ENCODE peak calls at places on chromosomes 2 and 18, in five cellular contexts. One of them, this sample, is unnamed.

GRCh38 chr2:241636983-241637232 is at the start of gene THAP4:
- DNase-seq in foreskin fibroblast: peak; percentile 90
- DNase-seq in AG08395: peak; percentile 87
- DNase-seq in kidney: peak; percentile 92
- DNase-seq in endodermal cell: no peak
- DNase-seq in this sample: no peak

GRCh38 chr18:68426731-68427315 is 288.1 kb downstream of the TMX3 start:
- DNase-seq in foreskin fibroblast: peak; percentile 65
- DNase-seq in AG08395: no peak
- DNase-seq in kidney: no peak
- DNase-seq in endodermal cell: no peak
- DNase-seq in this sample: no peak

GRCh38 chr2:56127013-56127772 is 56.6 kb upstream of the CCDC85A start:
- DNase-seq in foreskin fibroblast: no peak
- DNase-seq in AG08395: no peak
- DNase-seq in kidney: no peak
- DNase-seq in endodermal cell: no peak
- DNase-seq in this sample: no peak

GRCh38 chr18:28468903-28469302 is 292.0 kb upstream of the CDH2 start:
- DNase-seq in foreskin fibroblast: no peak
- DNase-seq in AG08395: no peak
- DNase-seq in kidney: no peak
- DNase-seq in endodermal cell: no peak
- DNase-seq in this sample: no peak

GRCh38 chr2:207319321-207319720 is 153.6 kb upstream of the KLF7 start:
- DNase-seq in foreskin fibroblast: no peak
- DNase-seq in AG08395: no peak
- DNase-seq in kidney: no peak
- DNase-seq in endodermal cell: no peak
- DNase-seq in this sample: no peak

GRCh38 chr18:30945769-30946168 is 96.8 kb downstream of the DSC3 start:
- DNase-seq in foreskin fibroblast: no peak
- DNase-seq in AG08395: no peak
- DNase-seq in kidney: no peak
- DNase-seq in endodermal cell: no peak
- DNase-seq in this sample: no peak

GRCh38 chr2:200888719-200889625 is at the start of the genes NIF3L1 and PPIL3:
- DNase-seq in foreskin fibroblast: peak; percentile 99
- DNase-seq in AG08395: peak; percentile 92
- DNase-seq in kidney: peak; percentile 99
- DNase-seq in endodermal cell: peak; percentile 99
- DNase-seq in this sample: peak; percentile 97

GRCh38 chr2:20675701-20676352 is 8.9 kb downstream of the GDF7 start:
- DNase-seq in foreskin fibroblast: peak; percentile 43
- DNase-seq in AG08395: no peak
- DNase-seq in kidney: peak; percentile 88
- DNase-seq in endodermal cell: peak; percentile 83
- DNase-seq in this sample: no peak

GRCh38 chr2:61718965-61719364 is 134.9 kb downstream of the FAM161A start:
- DNase-seq in foreskin fibroblast: no peak
- DNase-seq in AG08395: no peak
- DNase-seq in kidney: no peak
- DNase-seq in endodermal cell: no peak
- DNase-seq in this sample: no peak

GRCh38 chr2:180246281-180246680 is 239.2 kb upstream of the CWC22 start:
- DNase-seq in foreskin fibroblast: no peak
- DNase-seq in AG08395: no peak
- DNase-seq in kidney: no peak
- DNase-seq in endodermal cell: no peak
- DNase-seq in this sample: no peak

GRCh38 chr2:177239934-177240600 is 24.5 kb downstream of the NFE2L2 start:
- DNase-seq in foreskin fibroblast: peak; percentile 80
- DNase-seq in AG08395: peak; percentile 35
- DNase-seq in kidney: no peak
- DNase-seq in endodermal cell: no peak
- DNase-seq in this sample: no peak

GRCh38 chr2:189144700-189145211 is 34.8 kb downstream of the COL5A2 start:
- DNase-seq in foreskin fibroblast: peak; percentile 84
- DNase-seq in AG08395: peak; percentile 21
- DNase-seq in kidney: no peak
- DNase-seq in endodermal cell: no peak
- DNase-seq in this sample: no peak

GRCh38 chr2:177332041-177332991 is 60.3 kb upstream of the AGPS start:
- DNase-seq in foreskin fibroblast: peak; percentile 88
- DNase-seq in AG08395: peak; percentile 74
- DNase-seq in kidney: no peak
- DNase-seq in endodermal cell: peak; percentile 73
- DNase-seq in this sample: no peak

GRCh38 chr2:230674930-230675672 is 37.5 kb upstream of the CAB39 start:
- DNase-seq in foreskin fibroblast: no peak
- DNase-seq in AG08395: no peak
- DNase-seq in kidney: no peak
- DNase-seq in endodermal cell: peak; percentile 46
- DNase-seq in this sample: no peak

GRCh38 chr18:61833387-61833786 is 59.4 kb downstream of the RNF152 start:
- DNase-seq in foreskin fibroblast: peak; percentile 85
- DNase-seq in AG08395: peak; percentile 20
- DNase-seq in kidney: no peak
- DNase-seq in endodermal cell: no peak
- DNase-seq in this sample: no peak

GRCh38 chr2:8500124-8501054 is 181.5 kb upstream of the ID2 start:
- DNase-seq in foreskin fibroblast: peak; percentile 8
- DNase-seq in AG08395: no peak
- DNase-seq in kidney: no peak
- DNase-seq in endodermal cell: no peak
- DNase-seq in this sample: no peak

GRCh38 chr18:62399781-62400308 is 74.7 kb downstream of the TNFRSF11A start:
- DNase-seq in foreskin fibroblast: no peak
- DNase-seq in AG08395: no peak
- DNase-seq in kidney: no peak
- DNase-seq in endodermal cell: peak; percentile 81
- DNase-seq in this sample: peak; percentile 53

GRCh38 chr2:27261241-27261925 is 1.5 kb downstream of the SLC30A3 start:
- DNase-seq in foreskin fibroblast: no peak
- DNase-seq in AG08395: no peak
- DNase-seq in kidney: no peak
- DNase-seq in endodermal cell: peak; percentile 38
- DNase-seq in this sample: no peak

GRCh38 chr18:23356915-23357421 is 96.1 kb upstream of the RIOK3 start:
- DNase-seq in foreskin fibroblast: peak; percentile 46
- DNase-seq in AG08395: no peak
- DNase-seq in kidney: no peak
- DNase-seq in endodermal cell: no peak
- DNase-seq in this sample: no peak

GRCh38 chr2:6524678-6525367 is 340.9 kb downstream of the CMPK2 start:
- DNase-seq in foreskin fibroblast: no peak
- DNase-seq in AG08395: no peak
- DNase-seq in kidney: no peak
- DNase-seq in endodermal cell: no peak
- DNase-seq in this sample: no peak

GRCh38 chr2:233325814-233326213 is 18.2 kb downstream of the SAG start:
- DNase-seq in foreskin fibroblast: no peak
- DNase-seq in AG08395: no peak
- DNase-seq in kidney: no peak
- DNase-seq in endodermal cell: no peak
- DNase-seq in this sample: no peak

GRCh38 chr2:112150447-112150846 is 12.3 kb downstream of the FBLN7 start:
- DNase-seq in foreskin fibroblast: peak; percentile 95
- DNase-seq in AG08395: peak; percentile 92
- DNase-seq in kidney: peak; percentile 80
- DNase-seq in endodermal cell: no peak
- DNase-seq in this sample: no peak

GRCh38 chr2:1769703-1770422 is 25.5 kb upstream of the PXDN start:
- DNase-seq in foreskin fibroblast: peak; percentile 61
- DNase-seq in AG08395: peak; percentile 48
- DNase-seq in kidney: peak; percentile 79
- DNase-seq in endodermal cell: peak; percentile 98
- DNase-seq in this sample: peak; percentile 80

GRCh38 chr2:240800241-240800640 is 19.8 kb downstream of the KIF1A start:
- DNase-seq in foreskin fibroblast: no peak
- DNase-seq in AG08395: no peak
- DNase-seq in kidney: peak; percentile 52
- DNase-seq in endodermal cell: no peak
- DNase-seq in this sample: no peak

GRCh38 chr2:112137516-112138142 is 556 bp upstream of the FBLN7 start:
- DNase-seq in foreskin fibroblast: peak; percentile 55
- DNase-seq in AG08395: peak; percentile 49
- DNase-seq in kidney: no peak
- DNase-seq in endodermal cell: no peak
- DNase-seq in this sample: no peak

GRCh38 chr18:54780285-54780861 is 47.9 kb upstream of the RAB27B start:
- DNase-seq in foreskin fibroblast: no peak
- DNase-seq in AG08395: no peak
- DNase-seq in kidney: no peak
- DNase-seq in endodermal cell: no peak
- DNase-seq in this sample: no peak

GRCh38 chr2:84395819-84396218 is 63.3 kb downstream of the SUCLG1 start:
- DNase-seq in foreskin fibroblast: peak; percentile 7
- DNase-seq in AG08395: peak; percentile 57
- DNase-seq in kidney: no peak
- DNase-seq in endodermal cell: no peak
- DNase-seq in this sample: no peak

GRCh38 chr2:70141754-70142589 is 48.8 kb downstream of the C2orf42 start:
- DNase-seq in foreskin fibroblast: no peak
- DNase-seq in AG08395: peak; percentile 26
- DNase-seq in kidney: peak; percentile 96
- DNase-seq in endodermal cell: peak; percentile 87
- DNase-seq in this sample: peak; percentile 85

GRCh38 chr18:3262234-3263171 is 570 bp downstream of the MYL12B start:
- DNase-seq in foreskin fibroblast: peak; percentile 49
- DNase-seq in AG08395: no peak
- DNase-seq in kidney: no peak
- DNase-seq in endodermal cell: no peak
- DNase-seq in this sample: no peak

GRCh38 chr2:215713393-215713792 is 277.5 kb upstream of the FN1 start:
- DNase-seq in foreskin fibroblast: peak; percentile 84
- DNase-seq in AG08395: peak; percentile 69
- DNase-seq in kidney: no peak
- DNase-seq in endodermal cell: no peak
- DNase-seq in this sample: no peak

GRCh38 chr2:67055387-67056304 is 341.5 kb upstream of the ETAA1 start:
- DNase-seq in foreskin fibroblast: peak; percentile 16
- DNase-seq in AG08395: no peak
- DNase-seq in kidney: no peak
- DNase-seq in endodermal cell: no peak
- DNase-seq in this sample: no peak

GRCh38 chr18:49560277-49561126 is 1.4 kb upstream of the LIPG start:
- DNase-seq in foreskin fibroblast: peak; percentile 56
- DNase-seq in AG08395: no peak
- DNase-seq in kidney: peak; percentile 87
- DNase-seq in endodermal cell: peak; percentile 73
- DNase-seq in this sample: peak; percentile 61

GRCh38 chr18:686339-687111 is 25.9 kb downstream of the ENOSF1 start:
- DNase-seq in foreskin fibroblast: peak; percentile 14
- DNase-seq in AG08395: no peak
- DNase-seq in kidney: no peak
- DNase-seq in endodermal cell: peak; percentile 79
- DNase-seq in this sample: peak; percentile 62

GRCh38 chr2:180456811-180457210 is 449.7 kb upstream of the CWC22 start:
- DNase-seq in foreskin fibroblast: no peak
- DNase-seq in AG08395: no peak
- DNase-seq in kidney: no peak
- DNase-seq in endodermal cell: no peak
- DNase-seq in this sample: no peak

GRCh38 chr2:31703253-31703652 is 122.5 kb upstream of the SRD5A2 start:
- DNase-seq in foreskin fibroblast: no peak
- DNase-seq in AG08395: no peak
- DNase-seq in kidney: no peak
- DNase-seq in endodermal cell: no peak
- DNase-seq in this sample: no peak

GRCh38 chr18:69898241-69898861 is 49.3 kb downstream of the CD226 start:
- DNase-seq in foreskin fibroblast: no peak
- DNase-seq in AG08395: no peak
- DNase-seq in kidney: no peak
- DNase-seq in endodermal cell: no peak
- DNase-seq in this sample: no peak

GRCh38 chr2:67845557-67846114 is 217.2 kb downstream of the C1D start:
- DNase-seq in foreskin fibroblast: no peak
- DNase-seq in AG08395: no peak
- DNase-seq in kidney: no peak
- DNase-seq in endodermal cell: no peak
- DNase-seq in this sample: no peak

This sample was measured in ecto neural progenitor cell.